ENCODE peak calls at places on chromosomes 12 and 14, in ten cellular contexts. T, I, C, V, B, L, U, O, J and E are unnamed samples.

GRCh38 chr12:58106185-58106584 is 164.8 kb downstream of the ATP23 start:
- DNase-seq in T (no peak), I (no peak), C (no peak), V (no peak), B (no peak), L (no peak), U (no peak), O (no peak), J (no peak), E (no peak)

GRCh38 chr12:115208098-115208497 is 524.1 kb upstream of the TBX3 start:
- DNase-seq in T (no peak), I (no peak), C (no peak), V (no peak), B (no peak), L (no peak), U (no peak), O (no peak), J (no peak), E (no peak)

GRCh38 chr14:105473677-105474477 is 744 bp upstream of the CRIP2 start:
- DNase-seq in T (peak; percentile 79), I (peak; percentile 70), C (peak; percentile 72), V (peak; percentile 18), B (peak; percentile 66), L (peak; percentile 94), U (peak; percentile 47), O (peak; percentile 94), J (peak; percentile 68), E (peak; percentile 73)

GRCh38 chr14:68650403-68650994 is 142.4 kb downstream of the ZFP36L1 start:
- DNase-seq in T (no peak), I (no peak), C (no peak), V (no peak), B (no peak), L (no peak), U (no peak), O (no peak), J (peak; percentile 41), E (no peak)

GRCh38 chr12:6960291-6961277 is 9.4 kb downstream of the PTPN6 start:
- DNase-seq in T (no peak), I (peak; percentile 52), C (peak; percentile 80), V (no peak), B (no peak), L (peak; percentile 68), U (no peak), O (no peak), J (peak; percentile 44), E (peak; percentile 47)

GRCh38 chr14:31206536-31207286 is 882 bp downstream of the HECTD1 start:
- DNase-seq in T (peak; percentile 15), I (no peak), C (peak; percentile 57), V (no peak), B (peak; percentile 17), L (peak; percentile 58), U (no peak), O (peak; percentile 23), J (no peak), E (peak; percentile 32)

GRCh38 chr12:23028158-23028802 is 403.3 kb downstream of the ETNK1 start:
- DNase-seq in T (no peak), I (no peak), C (no peak), V (no peak), B (no peak), L (no peak), U (no peak), O (no peak), J (no peak), E (no peak)

GRCh38 chr12:88306471-88307069 is 164.5 kb downstream of the TMTC3 start:
- DNase-seq in T (no peak), I (no peak), C (no peak), V (no peak), B (no peak), L (no peak), U (no peak), O (no peak), J (no peak), E (peak; percentile 71)

GRCh38 chr14:104968153-104968527 is 10.0 kb downstream of the AHNAK2 start:
- DNase-seq in T (no peak), I (peak; percentile 26), C (peak; percentile 86), V (no peak), B (peak; percentile 74), L (peak; percentile 54), U (no peak), O (peak; percentile 78), J (peak; percentile 37), E (peak; percentile 8)

GRCh38 chr12:124577374-124577773 is 10.0 kb upstream of the NCOR2 start:
- DNase-seq in T (no peak), I (no peak), C (no peak), V (no peak), B (no peak), L (no peak), U (no peak), O (no peak), J (no peak), E (no peak)

GRCh38 chr12:12606793-12607589 is 4.7 kb upstream of the CREBL2 start:
- DNase-seq in T (no peak), I (peak; percentile 10), C (peak; percentile 34), V (no peak), B (no peak), L (no peak), U (no peak), O (peak; percentile 23), J (peak; percentile 56), E (peak; percentile 77)

GRCh38 chr12:66235626-66236281 is 46.7 kb downstream of the IRAK3 start:
- DNase-seq in T (no peak), I (no peak), C (peak; percentile 16), V (no peak), B (no peak), L (no peak), U (no peak), O (no peak), J (peak; percentile 30), E (peak; percentile 35)

GRCh38 chr12:124030008-124030407 is 57.0 kb downstream of the ZNF664 start:
- DNase-seq in T (no peak), I (no peak), C (no peak), V (no peak), B (no peak), L (no peak), U (no peak), O (no peak), J (peak; percentile 12), E (no peak)

GRCh38 chr12:19203013-19203412 is 73.5 kb downstream of the PLEKHA5 start:
- DNase-seq in T (no peak), I (no peak), C (no peak), V (no peak), B (no peak), L (no peak), U (no peak), O (no peak), J (no peak), E (no peak)

GRCh38 chr12:121894633-121895032 is 6.0 kb downstream of the PSMD9 start:
- DNase-seq in T (no peak), I (peak; percentile 10), C (no peak), V (no peak), B (no peak), L (peak; percentile 44), U (no peak), O (no peak), J (peak; percentile 63), E (peak; percentile 74)

GRCh38 chr12:87323369-87323768 is 705.8 kb downstream of the C12orf50 start:
- DNase-seq in T (no peak), I (no peak), C (no peak), V (no peak), B (no peak), L (no peak), U (no peak), O (no peak), J (peak; percentile 57), E (peak; percentile 59)

GRCh38 chr14:30834353-30834752 is 40.0 kb upstream of the COCH start:
- DNase-seq in T (no peak), I (no peak), C (no peak), V (no peak), B (no peak), L (no peak), U (no peak), O (no peak), J (no peak), E (no peak)

GRCh38 chr12:46442239-46442638 is 69.7 kb upstream of the SLC38A2 start:
- DNase-seq in T (no peak), I (peak; percentile 63), C (no peak), V (no peak), B (no peak), L (no peak), U (peak; percentile 62), O (no peak), J (peak; percentile 80), E (peak; percentile 54)

GRCh38 chr12:55847603-55848329 is 5.0 kb upstream of the MMP19 start:
- DNase-seq in T (no peak), I (peak; percentile 99), C (no peak), V (peak; percentile 98), B (peak; percentile 94), L (peak; percentile 27), U (peak; percentile 100), O (no peak), J (peak; percentile 100), E (peak; percentile 99)

GRCh38 chr12:69329669-69330428 is 18.3 kb upstream of the LYZ start:
- DNase-seq in T (no peak), I (no peak), C (no peak), V (no peak), B (no peak), L (no peak), U (no peak), O (no peak), J (no peak), E (no peak)

GRCh38 chr12:622420-622819 is 40.8 kb downstream of the NINJ2 start:
- DNase-seq in T (no peak), I (no peak), C (no peak), V (no peak), B (no peak), L (no peak), U (no peak), O (no peak), J (no peak), E (no peak)

GRCh38 chr14:31280132-31280870 is 72.7 kb upstream of the HECTD1 start:
- DNase-seq in T (no peak), I (no peak), C (no peak), V (no peak), B (no peak), L (no peak), U (no peak), O (no peak), J (no peak), E (no peak)

GRCh38 chr14:35133542-35134328 is 11.4 kb downstream of the PRORP start:
- DNase-seq in T (no peak), I (no peak), C (no peak), V (no peak), B (no peak), L (peak; percentile 60), U (no peak), O (no peak), J (no peak), E (no peak)

GRCh38 chr14:105467942-105468471 is 6.6 kb upstream of the CRIP2 start:
- DNase-seq in T (no peak), I (no peak), C (no peak), V (no peak), B (no peak), L (no peak), U (no peak), O (no peak), J (no peak), E (no peak)

GRCh38 chr12:31585271-31585670 is 5.7 kb downstream of the DENND5B start:
- DNase-seq in T (no peak), I (peak; percentile 78), C (no peak), V (no peak), B (no peak), L (no peak), U (peak; percentile 12), O (no peak), J (peak; percentile 8), E (peak; percentile 70)

GRCh38 chr14:53354331-53354730 is 201.2 kb upstream of the DDHD1 start:
- DNase-seq in T (no peak), I (no peak), C (no peak), V (no peak), B (no peak), L (peak; percentile 11), U (no peak), O (no peak), J (no peak), E (no peak)

GRCh38 chr14:103607822-103608221 is 21.2 kb upstream of the KLC1 start:
- DNase-seq in T (no peak), I (no peak), C (no peak), V (no peak), B (no peak), L (no peak), U (no peak), O (no peak), J (no peak), E (no peak)

GRCh38 chr14:61177279-61178225 is 103.6 kb downstream of the TMEM30B start:
- DNase-seq in T (no peak), I (no peak), C (no peak), V (no peak), B (no peak), L (no peak), U (no peak), O (peak; percentile 20), J (no peak), E (no peak)